ENCODE peak calls at places on chromosome 12, in six cellular contexts. One of them, this sample, is unnamed.

GRCh38 chr12:93968518-93968917 is 179.9 kb upstream of the PLXNC1 start:
- DNase-seq in esophagus muscularis mucosa: no peak
- DNase-seq in A549: no peak
- DNase-seq in SK-N-SH: no peak
- DNase-seq in stomach: no peak
- DNase-seq in sigmoid colon: no peak
- DNase-seq in this sample: no peak

GRCh38 chr12:103169-103981 is 36.8 kb downstream of the IQSEC3 start:
- DNase-seq in sigmoid colon: peak
- DNase-seq in SK-N-SH: peak
- DNase-seq in A549: peak
- DNase-seq in esophagus muscularis mucosa: no peak
- DNase-seq in stomach: no peak
- DNase-seq in this sample: no peak

GRCh38 chr12:100365411-100365810 is 8.5 kb downstream of the SLC17A8 start:
- DNase-seq in SK-N-SH: no peak
- DNase-seq in A549: no peak
- DNase-seq in sigmoid colon: no peak
- DNase-seq in stomach: no peak
- DNase-seq in esophagus muscularis mucosa: no peak
- DNase-seq in this sample: no peak

GRCh38 chr12:54262403-54262925 is 17.5 kb downstream of the CBX5 start:
- DNase-seq in A549: peak
- DNase-seq in stomach: no peak
- DNase-seq in esophagus muscularis mucosa: no peak
- DNase-seq in sigmoid colon: no peak
- DNase-seq in SK-N-SH: no peak
- DNase-seq in this sample: no peak

GRCh38 chr12:75489613-75490210 is 9.2 kb downstream of the GLIPR1 start:
- DNase-seq in sigmoid colon: no peak
- DNase-seq in esophagus muscularis mucosa: no peak
- DNase-seq in SK-N-SH: no peak
- DNase-seq in A549: no peak
- DNase-seq in stomach: no peak
- DNase-seq in this sample: no peak

GRCh38 chr12:15423629-15424028 is 101.3 kb downstream of the PTPRO start:
- DNase-seq in SK-N-SH: no peak
- DNase-seq in sigmoid colon: no peak
- DNase-seq in esophagus muscularis mucosa: no peak
- DNase-seq in A549: no peak
- DNase-seq in stomach: no peak
- DNase-seq in this sample: no peak

GRCh38 chr12:107091989-107092641 is 1.2 kb downstream of the CRY1 start:
- DNase-seq in A549: peak
- DNase-seq in sigmoid colon: no peak
- DNase-seq in esophagus muscularis mucosa: peak
- DNase-seq in SK-N-SH: peak
- DNase-seq in stomach: no peak
- DNase-seq in this sample: peak

GRCh38 chr12:120402217-120402616 is 33.3 kb upstream of the MSI1 start:
- DNase-seq in SK-N-SH: peak
- DNase-seq in sigmoid colon: no peak
- DNase-seq in A549: no peak
- DNase-seq in esophagus muscularis mucosa: no peak
- DNase-seq in stomach: no peak
- DNase-seq in this sample: no peak

GRCh38 chr12:48810817-48811453 is 7.4 kb upstream of the CACNB3 start:
- DNase-seq in SK-N-SH: no peak
- DNase-seq in stomach: no peak
- DNase-seq in esophagus muscularis mucosa: no peak
- DNase-seq in A549: peak
- DNase-seq in sigmoid colon: no peak
- DNase-seq in this sample: no peak

GRCh38 chr12:16349132-16349463 is 1.7 kb downstream of the MGST1 start:
- DNase-seq in stomach: peak
- DNase-seq in A549: peak
- DNase-seq in SK-N-SH: no peak
- DNase-seq in esophagus muscularis mucosa: peak
- DNase-seq in sigmoid colon: peak
- DNase-seq in this sample: peak

GRCh38 chr12:9869307-9870161 is at the start of gene CLEC2B:
- DNase-seq in A549: peak
- DNase-seq in stomach: no peak
- DNase-seq in SK-N-SH: no peak
- DNase-seq in esophagus muscularis mucosa: no peak
- DNase-seq in sigmoid colon: no peak
- DNase-seq in this sample: no peak

GRCh38 chr12:31749024-31749704 is 20.3 kb upstream of the AMN1 start:
- DNase-seq in stomach: peak
- DNase-seq in esophagus muscularis mucosa: no peak
- DNase-seq in SK-N-SH: no peak
- DNase-seq in sigmoid colon: no peak
- DNase-seq in A549: peak
- DNase-seq in this sample: no peak

GRCh38 chr12:52006726-52007157 is at the start of gene TAMALIN:
- DNase-seq in sigmoid colon: peak
- DNase-seq in A549: no peak
- DNase-seq in esophagus muscularis mucosa: no peak
- DNase-seq in SK-N-SH: peak
- DNase-seq in stomach: peak
- DNase-seq in this sample: peak

GRCh38 chr12:39692258-39692853 is 72.8 kb upstream of the ABCD2 start:
- DNase-seq in A549: no peak
- DNase-seq in SK-N-SH: peak
- DNase-seq in esophagus muscularis mucosa: no peak
- DNase-seq in stomach: no peak
- DNase-seq in sigmoid colon: no peak
- DNase-seq in this sample: no peak

GRCh38 chr12:42552822-42553221 is 36.7 kb downstream of the PRICKLE1 start:
- DNase-seq in esophagus muscularis mucosa: no peak
- DNase-seq in sigmoid colon: no peak
- DNase-seq in stomach: no peak
- DNase-seq in A549: no peak
- DNase-seq in SK-N-SH: no peak
- DNase-seq in this sample: no peak

GRCh38 chr12:97939141-97939540 is 476.5 kb downstream of the RMST start:
- DNase-seq in sigmoid colon: no peak
- DNase-seq in esophagus muscularis mucosa: no peak
- DNase-seq in A549: no peak
- DNase-seq in stomach: no peak
- DNase-seq in SK-N-SH: no peak
- DNase-seq in this sample: no peak

GRCh38 chr12:122471324-122472226 is 29.2 kb downstream of the ZCCHC8 start:
- DNase-seq in SK-N-SH: peak
- DNase-seq in stomach: peak
- DNase-seq in sigmoid colon: no peak
- DNase-seq in esophagus muscularis mucosa: no peak
- DNase-seq in A549: peak
- DNase-seq in this sample: no peak

GRCh38 chr12:59452259-59452658 is 143.6 kb upstream of the SLC16A7 start:
- DNase-seq in esophagus muscularis mucosa: no peak
- DNase-seq in A549: no peak
- DNase-seq in stomach: no peak
- DNase-seq in sigmoid colon: no peak
- DNase-seq in SK-N-SH: no peak
- DNase-seq in this sample: no peak

GRCh38 chr12:78470354-78471195 is 394.0 kb upstream of the SYT1 start:
- DNase-seq in SK-N-SH: peak
- DNase-seq in stomach: no peak
- DNase-seq in sigmoid colon: no peak
- DNase-seq in esophagus muscularis mucosa: no peak
- DNase-seq in A549: peak
- DNase-seq in this sample: peak

GRCh38 chr12:104506691-104507401 is 50.1 kb downstream of the CHST11 start:
- DNase-seq in sigmoid colon: no peak
- DNase-seq in esophagus muscularis mucosa: no peak
- DNase-seq in stomach: no peak
- DNase-seq in SK-N-SH: no peak
- DNase-seq in A549: no peak
- DNase-seq in this sample: no peak

GRCh38 chr12:68286396-68286795 is 33.0 kb upstream of the IL22 start:
- DNase-seq in stomach: no peak
- DNase-seq in esophagus muscularis mucosa: no peak
- DNase-seq in A549: no peak
- DNase-seq in sigmoid colon: no peak
- DNase-seq in SK-N-SH: no peak
- DNase-seq in this sample: no peak

GRCh38 chr12:69738351-69739286 is at the start of gene RAB3IP:
- DNase-seq in esophagus muscularis mucosa: peak
- DNase-seq in SK-N-SH: peak
- DNase-seq in A549: peak
- DNase-seq in sigmoid colon: peak
- DNase-seq in stomach: peak
- DNase-seq in this sample: peak
- TF ChIP-seq EP300 in esophagus muscularis mucosa: no peak
- TF ChIP-seq EP300 in SK-N-SH: no peak
- TF ChIP-seq EP300 in A549: no peak
- TF ChIP-seq EP300 in sigmoid colon: no peak
- TF ChIP-seq EP300 in stomach: no peak
- TF ChIP-seq EP300 in this sample: peak

GRCh38 chr12:112421363-112421762 is 2.6 kb downstream of the PTPN11 start:
- DNase-seq in SK-N-SH: no peak
- DNase-seq in A549: no peak
- DNase-seq in sigmoid colon: no peak
- DNase-seq in stomach: no peak
- DNase-seq in esophagus muscularis mucosa: no peak
- DNase-seq in this sample: no peak

GRCh38 chr12:112418248-112418595 is 525 bp upstream of the PTPN11 start:
- DNase-seq in esophagus muscularis mucosa: no peak
- DNase-seq in sigmoid colon: no peak
- DNase-seq in stomach: no peak
- DNase-seq in SK-N-SH: no peak
- DNase-seq in A549: no peak
- DNase-seq in this sample: no peak

GRCh38 chr12:112419269-112420133 is 754 bp downstream of the PTPN11 start:
- DNase-seq in SK-N-SH: no peak
- DNase-seq in A549: peak
- DNase-seq in sigmoid colon: peak
- DNase-seq in esophagus muscularis mucosa: peak
- DNase-seq in stomach: peak
- DNase-seq in this sample: peak

GRCh38 chr12:112420740-112421139 is 2.0 kb downstream of the PTPN11 start:
- DNase-seq in SK-N-SH: no peak
- DNase-seq in esophagus muscularis mucosa: no peak
- DNase-seq in stomach: no peak
- DNase-seq in sigmoid colon: no peak
- DNase-seq in A549: no peak
- DNase-seq in this sample: no peak

GRCh38 chr12:112418596-112419268 is at the start of gene PTPN11:
- DNase-seq in sigmoid colon: peak
- DNase-seq in SK-N-SH: peak
- DNase-seq in stomach: peak
- DNase-seq in esophagus muscularis mucosa: peak
- DNase-seq in A549: peak
- DNase-seq in this sample: peak
- TF ChIP-seq EP300 in sigmoid colon: no peak
- TF ChIP-seq EP300 in SK-N-SH: no peak
- TF ChIP-seq EP300 in stomach: no peak
- TF ChIP-seq EP300 in esophagus muscularis mucosa: no peak
- TF ChIP-seq EP300 in A549: no peak
- TF ChIP-seq EP300 in this sample: peak

GRCh38 chr12:25830456-25830855 is 128.0 kb upstream of the RASSF8 start:
- DNase-seq in SK-N-SH: no peak
- DNase-seq in stomach: no peak
- DNase-seq in esophagus muscularis mucosa: no peak
- DNase-seq in A549: no peak
- DNase-seq in sigmoid colon: no peak
- DNase-seq in this sample: no peak

GRCh38 chr12:25827747-25828146 is 130.7 kb upstream of the RASSF8 start:
- DNase-seq in sigmoid colon: no peak
- DNase-seq in A549: no peak
- DNase-seq in SK-N-SH: no peak
- DNase-seq in stomach: no peak
- DNase-seq in esophagus muscularis mucosa: no peak
- DNase-seq in this sample: no peak

GRCh38 chr12:25827141-25827540 is 131.3 kb upstream of the RASSF8 start:
- DNase-seq in A549: no peak
- DNase-seq in stomach: no peak
- DNase-seq in SK-N-SH: no peak
- DNase-seq in sigmoid colon: no peak
- DNase-seq in esophagus muscularis mucosa: no peak
- DNase-seq in this sample: no peak

GRCh38 chr12:25828188-25828587 is 130.3 kb upstream of the RASSF8 start:
- DNase-seq in A549: no peak
- DNase-seq in stomach: no peak
- DNase-seq in esophagus muscularis mucosa: no peak
- DNase-seq in sigmoid colon: no peak
- DNase-seq in SK-N-SH: no peak
- DNase-seq in this sample: no peak

DNA sequence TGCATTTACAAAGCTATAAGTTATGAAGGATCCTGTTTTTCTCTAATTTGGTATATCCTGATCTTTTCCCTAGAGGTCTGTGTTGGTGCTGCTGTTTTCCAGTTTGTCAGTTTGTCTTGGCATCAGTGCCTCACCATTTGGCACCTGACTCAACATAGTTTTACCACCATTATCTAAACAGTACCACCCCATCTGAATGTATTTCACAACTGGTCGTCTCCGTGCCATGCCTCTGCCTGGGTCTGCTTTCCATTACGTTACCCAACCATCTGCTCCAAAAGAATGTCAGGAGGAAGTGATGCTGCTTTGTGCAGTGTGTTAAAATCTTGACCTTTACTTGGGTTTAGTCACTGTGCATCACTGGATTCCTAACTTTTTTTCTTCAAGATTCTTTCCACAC is 129.3 kb upstream of the RASSF8 start:
- DNase-seq in esophagus muscularis mucosa: no peak
- DNase-seq in sigmoid colon: peak
- DNase-seq in stomach: no peak
- DNase-seq in SK-N-SH: no peak
- DNase-seq in A549: peak
- DNase-seq in this sample: no peak
- TF ChIP-seq EP300 in esophagus muscularis mucosa: peak
- TF ChIP-seq EP300 in sigmoid colon: peak
- TF ChIP-seq EP300 in stomach: peak
- TF ChIP-seq EP300 in SK-N-SH: peak
- TF ChIP-seq EP300 in A549: peak
- TF ChIP-seq EP300 in this sample: peak

GRCh38 chr12:19916193-19916498 is 452.2 kb upstream of the PDE3A start:
- DNase-seq in stomach: no peak
- DNase-seq in A549: no peak
- DNase-seq in SK-N-SH: no peak
- DNase-seq in sigmoid colon: no peak
- DNase-seq in esophagus muscularis mucosa: no peak
- DNase-seq in this sample: no peak

GRCh38 chr12:19916982-19917381 is 451.4 kb upstream of the PDE3A start:
- DNase-seq in A549: no peak
- DNase-seq in SK-N-SH: no peak
- DNase-seq in esophagus muscularis mucosa: no peak
- DNase-seq in sigmoid colon: no peak
- DNase-seq in stomach: no peak
- DNase-seq in this sample: no peak

GRCh38 chr12:19912996-19913395 is 455.3 kb upstream of the PDE3A start:
- DNase-seq in stomach: no peak
- DNase-seq in sigmoid colon: no peak
- DNase-seq in SK-N-SH: no peak
- DNase-seq in A549: no peak
- DNase-seq in esophagus muscularis mucosa: no peak
- DNase-seq in this sample: no peak

GRCh38 chr12:19910681-19911080 is 457.7 kb upstream of the PDE3A start:
- DNase-seq in esophagus muscularis mucosa: no peak
- DNase-seq in A549: no peak
- DNase-seq in sigmoid colon: no peak
- DNase-seq in stomach: no peak
- DNase-seq in SK-N-SH: no peak
- DNase-seq in this sample: no peak

GRCh38 chr12:19915392-19916192 is 452.7 kb upstream of the PDE3A start:
- DNase-seq in sigmoid colon: no peak
- DNase-seq in A549: peak
- DNase-seq in esophagus muscularis mucosa: no peak
- DNase-seq in SK-N-SH: peak
- DNase-seq in stomach: no peak
- DNase-seq in this sample: peak
- TF ChIP-seq EP300 in sigmoid colon: no peak
- TF ChIP-seq EP300 in A549: no peak
- TF ChIP-seq EP300 in esophagus muscularis mucosa: no peak
- TF ChIP-seq EP300 in SK-N-SH: no peak
- TF ChIP-seq EP300 in stomach: no peak
- TF ChIP-seq EP300 in this sample: no peak